ENCODE peak calls at places on chromosomes 5 and 9, in nine cellular contexts. C is lower lobe of right lung; B is A549; A is RWPE1; X is HFF-Myc; D is pancreas; M is right atrium auricular region; E is CD4-positive, alpha-beta T cell; R is mammary epithelial cell. N is an unnamed sample.

GRCh38 chr9:128420651-128421473 is at the start of gene CERCAM:
- DNase-seq in C (peak), B (peak), A (peak), X (no peak), D (peak), M (no peak), E (no peak), R (peak), N (no peak)

GRCh38 chr9:91411096-91411771 is 12.4 kb downstream of the NFIL3 start:
- DNase-seq in C (no peak), B (no peak), A (peak), X (no peak), D (no peak), M (no peak), E (no peak), R (no peak), N (peak)

GRCh38 chr5:38662088-38662487 is 105.6 kb upstream of the LIFR start:
- DNase-seq in C (no peak), B (no peak), A (no peak), X (no peak), D (no peak), M (no peak), E (no peak), R (no peak), N (no peak)

GRCh38 chr9:89985078-89985477 is 380.3 kb downstream of the GADD45G start:
- DNase-seq in C (no peak), B (no peak), A (no peak), X (no peak), D (no peak), M (no peak), E (no peak), R (peak), N (no peak)

GRCh38 chr5:135322744-135323143 is 76.3 kb downstream of the MACROH2A1 start:
- DNase-seq in C (no peak), B (no peak), A (no peak), X (no peak), D (no peak), M (no peak), E (no peak), R (no peak), N (no peak)

GRCh38 chr9:111438576-111439235 is 45.5 kb downstream of the ECPAS start:
- DNase-seq in C (no peak), B (no peak), A (no peak), X (no peak), D (no peak), M (no peak), E (no peak), R (no peak), N (no peak)

GRCh38 chr9:89311346-89312153 is 555 bp downstream of the CKS2 start:
- DNase-seq in C (peak), B (no peak), A (peak), X (no peak), D (peak), M (no peak), E (no peak), R (peak), N (no peak)

GRCh38 chr5:112689510-112689909 is 48.2 kb upstream of the APC start:
- DNase-seq in C (no peak), B (no peak), A (no peak), X (no peak), D (no peak), M (no peak), E (no peak), R (no peak), N (peak)

GRCh38 chr5:14675865-14676300 is 11.4 kb downstream of the OTULIN start:
- DNase-seq in C (no peak), B (no peak), A (no peak), X (no peak), D (no peak), M (no peak), E (no peak), R (no peak), N (no peak)

GRCh38 chr5:27020965-27021364 is 17.4 kb downstream of the CDH9 start:
- DNase-seq in C (no peak), B (no peak), A (peak), X (no peak), D (no peak), M (no peak), E (no peak), R (peak), N (peak)

GRCh38 chr5:57986746-57987145 is 473.1 kb downstream of the PLK2 start:
- DNase-seq in C (no peak), B (no peak), A (peak), X (peak), D (no peak), M (no peak), E (no peak), R (peak), N (peak)

GRCh38 chr5:174501461-174502069 is 222.8 kb upstream of the MSX2 start:
- DNase-seq in C (no peak), B (no peak), A (peak), X (peak), D (peak), M (peak), E (no peak), R (peak), N (no peak)

GRCh38 chr5:86918246-86918645 is 300.5 kb downstream of the COX7C start:
- DNase-seq in C (no peak), B (no peak), A (no peak), X (no peak), D (no peak), M (no peak), E (no peak), R (no peak), N (no peak)

GRCh38 chr5:132363431-132364112 is 5.9 kb upstream of the SLC22A5 start:
- DNase-seq in C (no peak), B (peak), A (peak), X (peak), D (no peak), M (peak), E (no peak), R (peak), N (peak)

GRCh38 chr9:20941177-20941690 is 90.2 kb downstream of the HACD4 start:
- DNase-seq in C (peak), B (peak), A (peak), X (peak), D (peak), M (no peak), E (peak), R (peak), N (peak)

GRCh38 chr5:111254613-111255012 is 30.4 kb downstream of the CAMK4 start:
- DNase-seq in C (no peak), B (no peak), A (no peak), X (no peak), D (no peak), M (no peak), E (peak), R (peak), N (no peak)

GRCh38 chr5:40570408-40571129 is 109.1 kb upstream of the PTGER4 start:
- DNase-seq in C (no peak), B (peak), A (peak), X (peak), D (no peak), M (no peak), E (no peak), R (peak), N (peak)

GRCh38 chr5:33806736-33807442 is 84.9 kb downstream of the ADAMTS12 start:
- DNase-seq in C (no peak), B (no peak), A (peak), X (no peak), D (no peak), M (no peak), E (no peak), R (peak), N (peak)

GRCh38 chr5:17182494-17182893 is 34.9 kb upstream of the BASP1 start:
- DNase-seq in C (no peak), B (no peak), A (no peak), X (no peak), D (no peak), M (no peak), E (no peak), R (peak), N (peak)

GRCh38 chr5:135193213-135194125 is 159.4 kb upstream of the PITX1 start:
- DNase-seq in C (no peak), B (no peak), A (no peak), X (no peak), D (no peak), M (peak), E (no peak), R (peak), N (peak)

GRCh38 chr9:95989304-95989703 is 113.8 kb downstream of the ERCC6L2 start:
- DNase-seq in C (no peak), B (no peak), A (no peak), X (no peak), D (no peak), M (no peak), E (no peak), R (peak), N (no peak)

GRCh38 chr9:94757158-94757557 is 30.7 kb downstream of the AOPEP start:
- DNase-seq in C (no peak), B (no peak), A (no peak), X (no peak), D (no peak), M (no peak), E (no peak), R (no peak), N (peak)

GRCh38 chr5:56514246-56514645 is 281.1 kb upstream of the ANKRD55 start:
- DNase-seq in C (no peak), B (no peak), A (no peak), X (no peak), D (no peak), M (no peak), E (no peak), R (no peak), N (no peak)

GRCh38 chr5:111478266-111478665 is 34.1 kb downstream of the STARD4 start:
- DNase-seq in C (no peak), B (no peak), A (no peak), X (no peak), D (no peak), M (no peak), E (no peak), R (no peak), N (no peak)

GRCh38 chr5:180340856-180341255 is 12.3 kb downstream of the GFPT2 start:
- DNase-seq in C (no peak), B (no peak), A (no peak), X (no peak), D (no peak), M (no peak), E (no peak), R (no peak), N (no peak)

GRCh38 chr9:90907790-90908189 is 106.2 kb downstream of the SYK start:
- DNase-seq in C (no peak), B (no peak), A (no peak), X (no peak), D (no peak), M (no peak), E (no peak), R (no peak), N (no peak)

GRCh38 chr5:150479416-150479815 is 28.5 kb upstream of the NDST1 start:
- DNase-seq in C (no peak), B (no peak), A (no peak), X (no peak), D (no peak), M (no peak), E (no peak), R (no peak), N (no peak)

GRCh38 chr5:112653638-112654037 is 84.0 kb upstream of the APC start:
- DNase-seq in C (no peak), B (no peak), A (no peak), X (no peak), D (no peak), M (no peak), E (no peak), R (no peak), N (no peak)

GRCh38 chr5:91245871-91246270 is 137.2 kb downstream of the ARRDC3 start:
- DNase-seq in C (no peak), B (no peak), A (peak), X (no peak), D (no peak), M (no peak), E (no peak), R (no peak), N (peak)

DNA sequence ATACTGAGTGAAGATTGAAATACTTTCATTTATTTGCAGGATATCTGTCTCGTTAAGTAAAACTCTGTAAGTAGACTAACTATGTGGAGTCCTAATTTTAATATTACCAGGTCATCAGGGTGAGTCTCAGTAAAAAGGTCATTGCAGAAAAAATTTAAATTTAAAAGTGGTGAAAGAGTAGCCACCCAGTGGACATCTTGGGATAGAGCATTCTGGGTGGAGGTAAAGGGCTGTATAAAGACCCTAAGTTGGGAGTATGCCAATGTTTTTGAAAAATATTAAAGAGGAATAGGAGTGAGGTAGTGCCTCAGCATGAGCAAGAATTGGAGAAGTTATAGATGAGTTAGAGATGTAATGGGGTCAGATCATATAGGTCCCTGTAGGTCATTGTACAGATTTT is 145.5 kb downstream of the HMHB1 start:
- DNase-seq in C (no peak), B (peak), A (no peak), X (no peak), D (no peak), M (no peak), E (no peak), R (no peak), N (no peak)
- TF ChIP-seq CTCF in C (no peak), B (peak), A (no peak), X (peak), D (no peak), M (no peak), E (peak), R (peak), N (peak)

DNA sequence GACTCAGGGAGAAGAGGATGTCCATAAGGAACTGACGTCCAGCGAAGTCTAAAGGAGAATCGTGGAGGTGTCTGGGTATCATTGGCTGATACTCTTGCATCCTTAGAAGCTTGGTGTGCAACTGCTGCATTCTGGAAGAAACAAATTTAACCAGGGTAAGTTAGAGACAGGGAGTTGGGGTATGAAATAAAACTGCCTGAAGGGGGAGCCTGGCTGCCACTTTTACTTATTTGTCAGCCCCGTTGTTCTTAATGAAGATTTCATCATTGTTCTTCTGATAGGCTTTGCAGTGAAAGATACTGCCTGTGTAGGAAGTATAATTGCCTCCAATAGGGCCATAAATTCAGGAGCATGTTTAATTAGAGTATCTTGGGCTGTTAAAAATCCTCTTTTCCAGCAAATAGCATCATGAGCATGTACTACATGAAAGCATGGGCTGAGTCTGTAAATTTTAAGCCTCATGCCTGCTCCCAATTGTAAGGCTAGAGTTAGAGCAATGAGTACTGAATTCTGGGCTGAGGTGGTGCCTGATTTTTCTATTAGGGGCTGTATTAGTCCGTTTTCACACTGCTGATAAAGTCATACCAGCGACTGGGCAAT is 1264.5 kb upstream of the ACO1 start:
- DNase-seq in C (no peak), B (no peak), A (peak), X (no peak), D (no peak), M (no peak), E (peak), R (peak), N (no peak)
- TF ChIP-seq CTCF in C (peak), B (peak), A (peak), X (no peak), D (peak), M (no peak), E (peak), R (peak), N (no peak)

GRCh38 chr9:136346157-136346481 is 17.4 kb downstream of the DNLZ start:
- DNase-seq in C (no peak), B (no peak), A (no peak), X (no peak), D (no peak), M (no peak), E (no peak), R (no peak), N (no peak)
- TF ChIP-seq CTCF in C (no peak), B (no peak), A (no peak), X (no peak), D (no peak), M (no peak), E (no peak), R (no peak), N (peak)

DNA sequence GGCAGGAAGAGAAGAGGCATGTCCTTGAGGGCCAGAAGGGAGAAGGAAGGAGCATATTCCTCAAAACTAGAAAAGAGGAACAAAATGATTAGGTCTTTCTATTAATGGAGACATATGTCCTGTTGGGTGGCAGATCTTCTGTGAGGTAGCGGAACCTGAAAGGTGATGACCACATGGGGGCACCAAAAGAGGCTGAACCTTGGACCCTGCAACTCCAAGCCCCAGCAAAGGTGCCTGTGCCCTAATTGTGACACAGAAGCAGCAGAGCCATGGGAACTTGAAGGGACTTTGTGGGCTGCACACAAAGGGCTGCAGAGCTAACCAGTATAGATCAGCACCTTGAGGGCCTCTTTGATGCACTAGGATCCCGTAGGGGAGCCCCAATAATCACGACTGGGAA is 158.0 kb downstream of the BAAT start:
- DNase-seq in C (no peak), B (no peak), A (no peak), X (no peak), D (no peak), M (no peak), E (no peak), R (no peak), N (no peak)
- TF ChIP-seq CTCF in C (no peak), B (no peak), A (no peak), X (no peak), D (no peak), M (no peak), E (no peak), R (no peak), N (no peak)

DNA sequence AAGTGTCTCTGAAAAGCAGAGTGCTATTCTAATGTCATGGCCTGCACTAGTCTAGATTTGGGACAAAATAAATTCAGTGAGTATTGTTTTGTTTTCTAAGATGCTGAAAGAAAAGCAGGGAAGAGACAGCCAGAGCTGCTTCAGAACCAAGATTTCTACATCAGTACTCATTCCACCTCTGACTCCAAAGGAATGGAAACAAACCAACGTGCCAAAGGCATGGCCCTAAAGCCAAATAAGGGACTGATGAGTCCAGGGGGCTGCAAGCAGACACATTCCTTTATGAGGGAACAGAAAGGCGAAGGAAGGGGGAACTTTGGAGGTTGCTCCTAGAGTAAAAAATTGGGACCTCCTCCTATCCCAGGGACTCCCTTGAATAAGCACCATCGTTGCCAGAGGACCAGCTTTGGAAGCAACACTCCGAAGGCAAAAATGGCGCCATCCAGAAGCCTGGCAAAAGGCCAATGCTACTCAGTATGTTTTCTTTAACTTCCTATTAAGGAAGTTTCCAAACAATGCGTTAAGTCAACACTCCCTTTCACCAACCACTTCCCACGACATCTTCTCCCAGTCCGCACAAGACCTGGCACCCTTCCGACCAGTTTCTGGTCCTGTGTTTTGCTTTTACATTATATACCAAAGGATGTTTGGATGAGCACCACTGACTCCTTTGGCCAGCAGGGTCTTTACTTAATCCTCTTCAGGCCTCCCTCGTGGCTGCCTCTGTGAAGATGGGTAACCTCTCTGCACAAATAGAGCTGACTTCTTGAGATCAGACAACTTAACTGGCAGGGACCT is 31.6 kb downstream of the ADAM19 start:
- DNase-seq in C (no peak), B (no peak), A (no peak), X (no peak), D (no peak), M (no peak), E (no peak), R (no peak), N (no peak)
- TF ChIP-seq CTCF in C (no peak), B (no peak), A (no peak), X (no peak), D (no peak), M (no peak), E (no peak), R (no peak), N (no peak)

GRCh38 chr5:154199263-154199662 is 8.7 kb downstream of the GALNT10 start:
- DNase-seq in C (no peak), B (peak), A (no peak), X (no peak), D (no peak), M (no peak), E (no peak), R (no peak), N (no peak)

GRCh38 chr5:154197801-154198461 is 7.4 kb downstream of the GALNT10 start:
- DNase-seq in C (peak), B (peak), A (peak), X (no peak), D (no peak), M (no peak), E (peak), R (peak), N (peak)

GRCh38 chr5:154198611-154199230 is 8.2 kb downstream of the GALNT10 start:
- DNase-seq in C (no peak), B (peak), A (no peak), X (no peak), D (no peak), M (no peak), E (no peak), R (peak), N (peak)

GRCh38 chr5:154194348-154195329 is 4.1 kb downstream of the GALNT10 start:
- DNase-seq in C (no peak), B (no peak), A (peak), X (no peak), D (no peak), M (no peak), E (no peak), R (peak), N (peak)

GRCh38 chr5:154196955-154197652 is 6.6 kb downstream of the GALNT10 start:
- DNase-seq in C (no peak), B (peak), A (no peak), X (no peak), D (no peak), M (no peak), E (no peak), R (no peak), N (peak)
- TF ChIP-seq CTCF in C (no peak), B (peak), A (no peak), X (peak), D (no peak), M (peak), E (peak), R (no peak), N (peak)

GRCh38 chr9:35812025-35812602 is at the start of gene SPAG8:
- DNase-seq in C (peak), B (peak), A (peak), X (peak), D (peak), M (peak), E (peak), R (peak), N (peak)

GRCh38 chr9:35813434-35814105 is 1.3 kb downstream of the HINT2 start:
- DNase-seq in C (no peak), B (peak), A (peak), X (no peak), D (no peak), M (no peak), E (no peak), R (no peak), N (no peak)

GRCh38 chr9:35814841-35815543 is at the start of gene HINT2:
- DNase-seq in C (peak), B (peak), A (peak), X (peak), D (peak), M (peak), E (peak), R (peak), N (peak)

GRCh38 chr9:35816708-35817107 is 1.9 kb upstream of the HINT2 start:
- DNase-seq in C (no peak), B (peak), A (no peak), X (no peak), D (no peak), M (no peak), E (no peak), R (no peak), N (no peak)

GRCh38 chr9:35814106-35814840 is 569 bp downstream of the HINT2 start:
- DNase-seq in C (peak), B (peak), A (peak), X (no peak), D (peak), M (peak), E (peak), R (peak), N (peak)
- TF ChIP-seq CTCF in C (peak), B (peak), A (no peak), X (no peak), D (no peak), M (no peak), E (no peak), R (peak), N (peak)

GRCh38 chr5:94613583-94613982 is 4.8 kb downstream of the KIAA0825 start:
- DNase-seq in C (no peak), B (peak), A (no peak), X (no peak), D (no peak), M (no peak), E (no peak), R (peak), N (no peak)
- TF ChIP-seq CTCF in C (no peak), B (peak), A (no peak), X (peak), D (no peak), M (no peak), E (no peak), R (peak), N (peak)